ENCODE peak calls at places on chromosomes 11 and 22, in nine cellular contexts. L, C, Z, Q, R, N, D, G and M are unnamed samples.

GRCh38 chr11:62923634-62924411 is 2.7 kb upstream of the CHRM1 start:
- DNase-seq in L (no peak), C (no peak), Z (no peak), Q (no peak), R (no peak), N (no peak), D (no peak), G (no peak), M (no peak)

GRCh38 chr11:128898580-128899344 is 7.6 kb downstream of the KCNJ5 start:
- DNase-seq in L (peak), C (no peak), Z (no peak), Q (no peak), R (no peak), N (no peak), D (peak), G (no peak), M (no peak)

GRCh38 chr11:46682773-46683752 is 17.4 kb downstream of the ARHGAP1 start:
- DNase-seq in L (no peak), C (no peak), Z (no peak), Q (no peak), R (no peak), N (no peak), D (no peak), G (no peak), M (no peak)

GRCh38 chr11:110777765-110778164 is 65.5 kb upstream of the ARHGAP20 start:
- DNase-seq in L (peak), C (peak), Z (peak), Q (peak), R (no peak), N (no peak), D (peak), G (peak), M (no peak)

GRCh38 chr11:2563216-2564007 is 118.6 kb downstream of the KCNQ1 start:
- DNase-seq in L (no peak), C (no peak), Z (no peak), Q (no peak), R (no peak), N (peak), D (no peak), G (no peak), M (no peak)

GRCh38 chr22:33722817-33723216 is 197.5 kb downstream of the LARGE1 start:
- DNase-seq in L (no peak), C (no peak), Z (no peak), Q (no peak), R (no peak), N (no peak), D (no peak), G (no peak), M (no peak)

GRCh38 chr11:134377876-134378275 is 34.2 kb downstream of the B3GAT1 start:
- DNase-seq in L (no peak), C (no peak), Z (no peak), Q (no peak), R (no peak), N (no peak), D (no peak), G (no peak), M (no peak)

GRCh38 chr11:69374110-69374981 is 80.4 kb downstream of the MYEOV start:
- DNase-seq in L (no peak), C (peak), Z (peak), Q (no peak), R (no peak), N (peak), D (no peak), G (no peak), M (no peak)

GRCh38 chr11:1929621-1930447 is 10.3 kb downstream of the TNNT3 start:
- DNase-seq in L (no peak), C (no peak), Z (no peak), Q (no peak), R (no peak), N (no peak), D (no peak), G (no peak), M (no peak)

GRCh38 chr22:30573594-30574094 is 821 bp downstream of the GAL3ST1 start:
- DNase-seq in L (no peak), C (peak), Z (peak), Q (no peak), R (no peak), N (no peak), D (peak), G (no peak), M (no peak)

GRCh38 chr22:20268350-20269012 is 363 bp upstream of the RTN4R start:
- DNase-seq in L (peak), C (peak), Z (peak), Q (peak), R (peak), N (peak), D (peak), G (peak), M (peak)

GRCh38 chr11:92941676-92942571 is 27.5 kb upstream of the MTNR1B start:
- DNase-seq in L (peak), C (no peak), Z (no peak), Q (no peak), R (peak), N (no peak), D (peak), G (peak), M (peak)

DNA sequence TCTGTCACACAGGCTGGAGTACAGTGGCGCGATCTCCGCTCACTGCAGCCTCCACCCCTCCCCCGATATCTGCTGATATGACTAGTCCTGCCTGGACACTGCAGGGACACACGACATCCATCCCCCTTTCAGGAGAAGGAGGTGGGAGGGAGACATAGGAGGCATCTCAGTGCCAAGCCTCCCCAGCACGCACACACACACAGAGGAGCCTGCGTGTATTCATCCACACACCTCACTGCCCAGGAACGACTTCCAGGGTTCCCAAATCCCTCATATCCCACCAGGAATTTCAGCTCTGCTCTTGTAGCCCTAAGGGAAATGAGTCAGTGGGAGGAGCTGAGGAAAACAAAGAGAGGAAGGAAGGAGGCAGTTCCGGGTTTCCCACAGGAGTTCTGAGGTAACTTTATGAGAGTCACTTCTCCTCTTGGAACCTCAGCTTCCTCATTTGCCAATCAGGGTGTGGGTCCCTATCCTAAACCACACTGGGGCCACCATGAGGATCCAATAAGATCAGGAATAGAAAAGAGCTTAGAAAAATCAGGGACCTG is 37.2 kb upstream of the ACER3 start:
- DNase-seq in L (peak), C (no peak), Z (no peak), Q (no peak), R (peak), N (no peak), D (peak), G (peak), M (peak)
- TF ChIP-seq POLR2A in L (no peak), C (no peak), Z (no peak), Q (no peak), R (no peak), N (no peak), D (no peak), G (no peak), M (no peak)

DNA sequence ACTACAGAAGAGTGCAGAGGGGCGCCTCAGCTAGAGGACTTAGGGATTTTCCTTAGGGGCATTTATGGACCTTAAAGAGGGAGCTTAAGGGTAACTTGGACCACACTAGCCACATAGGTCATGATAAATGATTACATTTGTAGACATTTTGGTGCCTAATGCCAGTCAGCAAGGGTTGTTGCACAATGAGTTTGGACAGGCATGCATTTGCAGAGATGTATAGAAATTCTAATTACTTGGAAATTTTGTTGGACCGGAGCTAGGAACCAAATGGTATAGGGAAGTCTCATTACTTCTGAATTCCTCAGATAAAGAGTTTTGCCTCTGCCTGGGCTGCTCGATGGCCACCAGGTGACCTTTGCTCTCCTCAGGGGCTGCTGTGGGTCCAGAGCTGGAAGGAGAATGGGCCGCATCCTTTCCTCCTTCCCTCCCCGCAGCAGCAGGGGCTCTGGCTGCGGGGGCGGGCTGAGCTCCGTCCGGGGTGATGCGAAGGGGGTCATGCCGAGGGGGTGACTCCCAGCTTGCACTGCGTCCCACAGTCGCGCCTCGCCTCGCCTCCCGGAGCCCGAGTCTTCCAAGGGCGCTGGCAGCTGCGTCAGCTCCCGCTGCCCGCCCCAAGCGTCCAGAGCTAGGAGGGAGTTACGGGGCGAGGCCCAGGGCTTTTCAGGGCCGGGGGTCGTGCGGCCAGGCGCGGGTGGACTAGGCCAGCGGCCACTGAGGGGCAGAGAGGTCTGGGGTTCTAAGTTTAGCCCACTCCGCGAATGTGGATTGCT is 20.2 kb upstream of the MALAT1 start:
- DNase-seq in L (peak), C (peak), Z (peak), Q (no peak), R (no peak), N (peak), D (peak), G (no peak), M (no peak)
- TF ChIP-seq POLR2A in L (peak), C (no peak), Z (no peak), Q (no peak), R (peak), N (peak), D (no peak), G (no peak), M (no peak)

GRCh38 chr11:67651976-67652895 is 1.7 kb upstream of the ACY3 start:
- DNase-seq in L (no peak), C (peak), Z (no peak), Q (no peak), R (no peak), N (no peak), D (no peak), G (no peak), M (no peak)

GRCh38 chr11:67647471-67647870 is 3.1 kb downstream of the ACY3 start:
- DNase-seq in L (no peak), C (no peak), Z (no peak), Q (no peak), R (no peak), N (no peak), D (no peak), G (no peak), M (no peak)

GRCh38 chr11:67648140-67648795 is 2.3 kb downstream of the ACY3 start:
- DNase-seq in L (no peak), C (peak), Z (peak), Q (no peak), R (no peak), N (no peak), D (peak), G (peak), M (no peak)

GRCh38 chr11:67648796-67649613 is 1.5 kb downstream of the ACY3 start:
- DNase-seq in L (no peak), C (no peak), Z (no peak), Q (peak), R (no peak), N (no peak), D (no peak), G (peak), M (no peak)

DNA sequence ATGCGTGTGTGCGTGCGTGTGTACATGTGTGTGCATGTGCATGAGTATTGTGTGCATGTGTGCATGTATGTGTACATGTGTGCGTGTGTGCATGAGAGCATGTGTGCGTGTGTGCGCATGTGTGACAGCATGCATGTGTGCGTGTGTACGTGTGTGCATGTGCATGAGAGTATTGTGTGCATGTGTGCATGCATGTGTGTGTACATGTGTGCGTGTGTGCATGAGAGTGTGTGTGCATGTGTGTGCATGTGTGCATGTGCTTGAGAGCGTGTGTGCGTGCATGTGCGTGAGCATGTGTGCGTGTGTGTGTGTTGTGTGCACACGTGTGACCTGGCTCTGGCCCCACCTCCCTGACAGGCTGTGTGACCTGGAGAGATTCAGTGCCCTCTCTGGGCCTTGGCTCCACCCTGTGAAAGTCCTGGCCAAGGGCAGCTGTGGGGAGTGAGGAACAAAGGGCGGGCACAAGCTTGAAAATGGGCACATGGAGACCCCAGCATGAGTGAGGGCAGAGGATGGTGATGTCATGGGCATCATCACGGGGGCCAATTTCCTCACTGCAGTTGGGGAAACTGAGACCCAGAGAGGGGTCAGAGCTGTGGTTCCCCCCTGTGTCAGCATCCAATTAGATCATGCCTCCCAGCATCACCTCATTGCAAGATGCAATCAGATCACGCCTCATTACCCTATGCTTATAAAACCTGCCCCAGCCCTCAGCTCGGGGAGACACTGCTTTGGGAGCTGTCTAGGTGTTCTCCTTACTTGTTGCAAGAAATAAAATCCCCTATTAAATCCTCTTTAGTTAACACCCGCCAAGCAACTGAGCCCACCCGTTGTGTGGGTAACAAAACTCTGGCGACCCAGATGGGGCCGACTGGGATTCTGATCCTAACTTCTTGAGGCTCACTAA is 643 bp downstream of the ACY3 start:
- DNase-seq in L (no peak), C (no peak), Z (no peak), Q (no peak), R (no peak), N (no peak), D (no peak), G (no peak), M (no peak)
- TF ChIP-seq POLR2A in L (no peak), C (peak), Z (no peak), Q (no peak), R (peak), N (no peak), D (peak), G (no peak), M (no peak)

DNA sequence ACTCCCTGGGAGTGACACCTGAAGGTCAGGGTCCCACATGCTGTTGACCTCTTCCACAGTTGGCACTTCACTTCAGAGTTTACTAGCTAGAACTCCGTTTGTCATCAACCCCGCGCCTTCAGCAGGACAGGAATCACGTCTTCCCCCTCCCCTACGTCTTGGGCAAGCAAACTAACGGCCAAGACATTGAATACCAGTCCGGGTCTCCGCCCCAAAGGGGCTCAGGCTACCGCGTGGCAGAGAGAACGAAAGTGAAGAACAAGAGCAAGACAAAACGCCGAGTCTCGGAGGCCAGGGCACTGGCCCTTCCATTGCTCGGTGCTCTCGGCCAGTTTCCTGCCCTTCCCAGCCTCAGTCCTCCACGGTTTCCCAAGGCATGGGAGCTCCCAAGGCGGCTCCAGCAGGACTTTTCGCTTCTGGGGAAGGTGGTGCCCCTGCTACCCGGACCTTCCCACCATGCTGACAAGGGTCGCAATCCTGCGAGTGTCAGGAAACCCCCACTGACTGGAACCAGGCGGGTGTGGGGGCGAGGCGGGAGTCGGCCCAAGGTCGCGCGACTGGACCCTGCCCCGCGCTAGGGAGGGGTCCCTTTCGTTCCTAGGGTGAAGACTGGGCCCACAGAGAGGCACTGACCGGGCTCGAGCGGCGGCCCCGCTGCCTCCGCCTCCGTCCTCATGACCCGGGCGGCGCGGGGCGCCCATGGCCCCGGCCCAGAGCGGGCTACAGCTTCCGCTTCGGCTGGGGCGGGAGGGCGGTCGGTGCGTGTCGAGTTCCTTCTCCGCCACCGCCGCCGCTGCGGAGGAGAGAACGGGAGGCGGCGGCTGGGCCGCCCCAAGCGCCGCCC is at the start of gene GUCD1:
- DNase-seq in L (peak), C (peak), Z (peak), Q (no peak), R (peak), N (no peak), D (peak), G (peak), M (peak)
- TF ChIP-seq POLR2A in L (peak), C (peak), Z (no peak), Q (peak), R (peak), N (peak), D (peak), G (peak), M (peak)

GRCh38 chr11:44780940-44781631 is 54.3 kb downstream of the TSPAN18 start:
- DNase-seq in L (peak), C (no peak), Z (no peak), Q (no peak), R (no peak), N (no peak), D (no peak), G (peak), M (peak)
- TF ChIP-seq POLR2A in L (no peak), C (no peak), Z (no peak), Q (no peak), R (no peak), N (no peak), D (no peak), G (no peak), M (no peak)

GRCh38 chr11:59193741-59194140 is 19.0 kb downstream of the MPEG1 start:
- DNase-seq in L (no peak), C (no peak), Z (no peak), Q (no peak), R (no peak), N (no peak), D (no peak), G (no peak), M (no peak)

GRCh38 chr11:59189986-59190385 is 18.1 kb downstream of the DTX4 start:
- DNase-seq in L (no peak), C (no peak), Z (no peak), Q (no peak), R (no peak), N (no peak), D (no peak), G (no peak), M (no peak)

GRCh38 chr11:59191095-59191494 is 19.2 kb downstream of the DTX4 start:
- DNase-seq in L (no peak), C (peak), Z (no peak), Q (no peak), R (no peak), N (no peak), D (no peak), G (no peak), M (no peak)

GRCh38 chr11:59191899-59192298 is 20.0 kb downstream of the DTX4 start:
- DNase-seq in L (no peak), C (no peak), Z (no peak), Q (no peak), R (no peak), N (no peak), D (no peak), G (no peak), M (no peak)

GRCh38 chr11:59192446-59193020 is 20.2 kb downstream of the MPEG1 start:
- DNase-seq in L (no peak), C (no peak), Z (no peak), Q (no peak), R (no peak), N (no peak), D (no peak), G (no peak), M (no peak)
- TF ChIP-seq POLR2A in L (no peak), C (no peak), Z (no peak), Q (no peak), R (no peak), N (no peak), D (no peak), G (no peak), M (no peak)

DNA sequence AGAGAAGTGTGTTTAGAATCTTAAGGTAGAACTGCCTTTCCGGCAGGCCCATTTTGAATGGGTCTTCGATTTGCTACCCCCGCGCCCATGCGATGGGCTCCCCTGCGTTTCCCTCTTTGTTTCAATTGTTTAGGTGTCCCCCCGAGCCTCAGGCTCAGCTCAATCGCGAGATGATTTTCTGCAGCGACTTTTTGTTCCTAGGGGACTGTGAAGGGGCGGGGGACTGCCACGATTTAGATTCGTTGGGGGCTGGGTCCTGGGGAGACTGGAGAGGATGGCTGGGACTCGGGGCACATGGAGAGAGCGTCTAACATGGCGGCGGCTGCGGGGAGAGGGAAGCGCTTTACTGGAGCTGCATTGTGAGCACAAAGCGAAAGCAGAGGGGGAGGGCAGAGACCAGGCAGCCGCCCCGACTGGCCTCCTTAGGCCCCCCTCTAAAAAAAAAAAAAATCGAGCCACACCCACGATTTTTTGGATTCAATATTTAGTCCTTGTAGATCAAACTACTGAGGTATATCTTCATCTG is 1.7 kb downstream of the CAPRIN1 start:
- DNase-seq in L (peak), C (peak), Z (peak), Q (peak), R (peak), N (peak), D (peak), G (peak), M (peak)
- TF ChIP-seq POLR2A in L (peak), C (peak), Z (no peak), Q (no peak), R (peak), N (no peak), D (peak), G (peak), M (peak)